ENCODE peak calls at places on chromosomes 12 and 14, in ten cellular contexts. One of them, this sample, is unnamed.

GRCh38 chr12:131105736-131106356 is 152.1 kb downstream of the ADGRD1 start:
- DNase-seq in fibroblast of lung: no peak
- DNase-seq in HepG2: no peak
- DNase-seq in aorta: no peak
- DNase-seq in Panc1: no peak
- DNase-seq in GM23338: no peak
- DNase-seq in heart left ventricle: peak; percentile 49
- DNase-seq in left ventricle myocardium inferior: no peak
- DNase-seq in left lung: peak; percentile 76
- DNase-seq in Caco-2: no peak
- DNase-seq in this sample: no peak

GRCh38 chr12:120928864-120929652 is 24.9 kb upstream of the SPPL3 start:
- DNase-seq in aorta: no peak
- DNase-seq in HepG2: no peak
- DNase-seq in left lung: no peak
- DNase-seq in left ventricle myocardium inferior: no peak
- DNase-seq in fibroblast of lung: no peak
- DNase-seq in heart left ventricle: peak; percentile 20
- DNase-seq in GM23338: peak; percentile 80
- DNase-seq in Panc1: no peak
- DNase-seq in Caco-2: peak; percentile 72
- DNase-seq in this sample: no peak

GRCh38 chr12:119369907-119370546 is 35.5 kb downstream of the CCDC60 start:
- DNase-seq in left ventricle myocardium inferior: no peak
- DNase-seq in aorta: no peak
- DNase-seq in fibroblast of lung: no peak
- DNase-seq in heart left ventricle: no peak
- DNase-seq in HepG2: no peak
- DNase-seq in Panc1: no peak
- DNase-seq in GM23338: no peak
- DNase-seq in Caco-2: no peak
- DNase-seq in left lung: no peak
- DNase-seq in this sample: no peak

GRCh38 chr14:75196468-75196867 is 20.1 kb upstream of the TMED10 start:
- DNase-seq in Panc1: no peak
- DNase-seq in HepG2: peak; percentile 84
- DNase-seq in heart left ventricle: no peak
- DNase-seq in left lung: peak; percentile 51
- DNase-seq in Caco-2: peak; percentile 59
- DNase-seq in left ventricle myocardium inferior: no peak
- DNase-seq in fibroblast of lung: no peak
- DNase-seq in aorta: no peak
- DNase-seq in GM23338: no peak
- DNase-seq in this sample: no peak

GRCh38 chr12:72057330-72057911 is 118.8 kb downstream of the TPH2 start:
- DNase-seq in heart left ventricle: no peak
- DNase-seq in left lung: no peak
- DNase-seq in fibroblast of lung: peak; percentile 60
- DNase-seq in aorta: no peak
- DNase-seq in HepG2: no peak
- DNase-seq in Caco-2: no peak
- DNase-seq in left ventricle myocardium inferior: no peak
- DNase-seq in Panc1: no peak
- DNase-seq in GM23338: no peak
- DNase-seq in this sample: no peak

GRCh38 chr14:57297852-57298251 is 29.1 kb downstream of the AP5M1 start:
- DNase-seq in Panc1: no peak
- DNase-seq in heart left ventricle: no peak
- DNase-seq in aorta: no peak
- DNase-seq in left ventricle myocardium inferior: no peak
- DNase-seq in fibroblast of lung: no peak
- DNase-seq in left lung: no peak
- DNase-seq in HepG2: no peak
- DNase-seq in Caco-2: no peak
- DNase-seq in GM23338: no peak
- DNase-seq in this sample: no peak

GRCh38 chr12:28954333-28954732 is 194.7 kb upstream of the FAR2 start:
- DNase-seq in fibroblast of lung: peak; percentile 78
- DNase-seq in left lung: no peak
- DNase-seq in Panc1: no peak
- DNase-seq in aorta: no peak
- DNase-seq in left ventricle myocardium inferior: no peak
- DNase-seq in Caco-2: no peak
- DNase-seq in GM23338: no peak
- DNase-seq in heart left ventricle: no peak
- DNase-seq in HepG2: no peak
- DNase-seq in this sample: no peak

GRCh38 chr12:30931222-30931621 is 4.7 kb downstream of the TSPAN11 start:
- DNase-seq in HepG2: no peak
- DNase-seq in left lung: no peak
- DNase-seq in GM23338: no peak
- DNase-seq in aorta: no peak
- DNase-seq in fibroblast of lung: no peak
- DNase-seq in heart left ventricle: no peak
- DNase-seq in left ventricle myocardium inferior: no peak
- DNase-seq in Caco-2: no peak
- DNase-seq in Panc1: no peak
- DNase-seq in this sample: no peak

GRCh38 chr12:5988088-5988487 is 43.0 kb upstream of the ANO2 start:
- DNase-seq in fibroblast of lung: no peak
- DNase-seq in left ventricle myocardium inferior: no peak
- DNase-seq in Panc1: no peak
- DNase-seq in aorta: no peak
- DNase-seq in left lung: no peak
- DNase-seq in heart left ventricle: no peak
- DNase-seq in HepG2: no peak
- DNase-seq in Caco-2: no peak
- DNase-seq in GM23338: peak; percentile 52
- DNase-seq in this sample: no peak

GRCh38 chr12:604956-605355 is 58.3 kb downstream of the NINJ2 start:
- DNase-seq in heart left ventricle: no peak
- DNase-seq in aorta: no peak
- DNase-seq in fibroblast of lung: no peak
- DNase-seq in left ventricle myocardium inferior: no peak
- DNase-seq in GM23338: no peak
- DNase-seq in left lung: no peak
- DNase-seq in Panc1: no peak
- DNase-seq in HepG2: no peak
- DNase-seq in Caco-2: no peak
- DNase-seq in this sample: no peak

GRCh38 chr12:86122846-86123468 is 133.2 kb downstream of the MGAT4C start:
- DNase-seq in GM23338: no peak
- DNase-seq in left lung: no peak
- DNase-seq in HepG2: no peak
- DNase-seq in Panc1: no peak
- DNase-seq in Caco-2: no peak
- DNase-seq in left ventricle myocardium inferior: no peak
- DNase-seq in fibroblast of lung: no peak
- DNase-seq in aorta: no peak
- DNase-seq in heart left ventricle: no peak
- DNase-seq in this sample: no peak

GRCh38 chr14:90573385-90574105 is 176.7 kb downstream of the CALM1 start:
- DNase-seq in aorta: no peak
- DNase-seq in left lung: peak; percentile 39
- DNase-seq in left ventricle myocardium inferior: no peak
- DNase-seq in fibroblast of lung: no peak
- DNase-seq in Panc1: no peak
- DNase-seq in Caco-2: no peak
- DNase-seq in HepG2: no peak
- DNase-seq in heart left ventricle: no peak
- DNase-seq in GM23338: no peak
- DNase-seq in this sample: no peak

GRCh38 chr12:53965251-53966069 is 7.5 kb upstream of the HOXC11 start:
- DNase-seq in heart left ventricle: no peak
- DNase-seq in fibroblast of lung: no peak
- DNase-seq in GM23338: peak; percentile 96
- DNase-seq in left lung: no peak
- DNase-seq in left ventricle myocardium inferior: no peak
- DNase-seq in HepG2: no peak
- DNase-seq in Caco-2: no peak
- DNase-seq in Panc1: no peak
- DNase-seq in aorta: no peak
- DNase-seq in this sample: no peak

GRCh38 chr12:53967451-53968059 is 5.4 kb upstream of the HOXC11 start:
- DNase-seq in HepG2: no peak
- DNase-seq in aorta: no peak
- DNase-seq in GM23338: no peak
- DNase-seq in fibroblast of lung: no peak
- DNase-seq in Caco-2: no peak
- DNase-seq in left lung: no peak
- DNase-seq in left ventricle myocardium inferior: no peak
- DNase-seq in Panc1: no peak
- DNase-seq in heart left ventricle: no peak
- DNase-seq in this sample: no peak

GRCh38 chr12:53966070-53966384 is 6.9 kb upstream of the HOXC11 start:
- DNase-seq in left ventricle myocardium inferior: no peak
- DNase-seq in left lung: no peak
- DNase-seq in Caco-2: no peak
- DNase-seq in Panc1: no peak
- DNase-seq in HepG2: no peak
- DNase-seq in fibroblast of lung: no peak
- DNase-seq in GM23338: peak; percentile 90
- DNase-seq in heart left ventricle: no peak
- DNase-seq in aorta: no peak
- DNase-seq in this sample: no peak

GRCh38 chr12:53968214-53969127 is 4.5 kb upstream of the HOXC11 start:
- DNase-seq in Caco-2: no peak
- DNase-seq in heart left ventricle: no peak
- DNase-seq in aorta: no peak
- DNase-seq in HepG2: no peak
- DNase-seq in left ventricle myocardium inferior: no peak
- DNase-seq in GM23338: no peak
- DNase-seq in left lung: no peak
- DNase-seq in fibroblast of lung: no peak
- DNase-seq in Panc1: no peak
- DNase-seq in this sample: no peak

GRCh38 chr12:53966385-53967133 is 6.4 kb upstream of the HOXC11 start:
- DNase-seq in GM23338: no peak
- DNase-seq in Panc1: no peak
- DNase-seq in Caco-2: no peak
- DNase-seq in aorta: no peak
- DNase-seq in HepG2: no peak
- DNase-seq in fibroblast of lung: no peak
- DNase-seq in left ventricle myocardium inferior: no peak
- DNase-seq in left lung: no peak
- DNase-seq in heart left ventricle: no peak
- DNase-seq in this sample: no peak
- H3K27me3 ChIP-seq in GM23338: peaks cover 100% of the 10 kb centered on the region
- H3K27me3 ChIP-seq in Panc1: no peaks in the 10 kb centered on the region
- H3K27me3 ChIP-seq in Caco-2: no peaks in the 10 kb centered on the region
- H3K27me3 ChIP-seq in aorta: no peaks in the 10 kb centered on the region
- H3K27me3 ChIP-seq in HepG2: peaks cover 19% of the 10 kb centered on the region
- H3K27me3 ChIP-seq in fibroblast of lung: peaks cover 93% of the 10 kb centered on the region
- H3K27me3 ChIP-seq in left ventricle myocardium inferior: peaks cover 100% of the 10 kb centered on the region
- H3K27me3 ChIP-seq in left lung: peaks cover 100% of the 10 kb centered on the region
- H3K27me3 ChIP-seq in heart left ventricle: peaks cover 100% of the 10 kb centered on the region
- H3K27me3 ChIP-seq in this sample: peaks cover 68% of the 10 kb centered on the region

DNA sequence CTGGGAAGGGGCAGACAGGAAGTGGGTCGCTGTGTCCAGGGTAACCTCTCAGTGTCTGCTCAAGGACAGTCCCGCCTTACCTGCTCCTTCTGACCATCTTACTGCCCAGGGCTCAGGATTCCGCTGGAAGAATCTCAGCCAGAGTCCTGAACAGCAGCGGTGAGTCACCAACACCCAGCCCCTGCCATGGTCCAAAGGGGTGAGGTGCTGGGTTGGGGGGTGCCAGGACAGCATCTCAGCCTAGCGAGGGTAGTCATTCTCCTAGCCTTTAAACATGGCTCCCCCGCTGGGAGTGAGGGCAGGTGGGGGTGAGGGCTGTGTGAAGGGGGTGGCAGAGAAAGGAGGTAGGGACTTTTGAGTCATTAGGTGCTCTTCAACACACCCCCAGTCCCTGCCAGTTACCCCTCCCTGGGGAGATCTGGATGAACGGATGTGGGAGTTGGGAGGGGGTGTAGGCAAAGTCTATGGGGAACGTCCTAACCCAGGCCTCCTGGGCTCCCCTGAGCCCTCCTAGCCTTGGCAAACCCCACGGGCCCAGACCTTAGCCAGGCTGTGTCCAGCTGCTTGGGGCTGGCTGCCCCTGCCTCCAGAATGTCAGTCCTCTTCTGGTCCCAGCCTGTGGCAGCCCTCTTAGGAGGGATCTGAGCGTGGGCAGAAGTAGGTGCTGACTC is 2.5 kb downstream of the TAMALIN start:
- DNase-seq in aorta: peak; percentile 30
- DNase-seq in left ventricle myocardium inferior: no peak
- DNase-seq in Panc1: no peak
- DNase-seq in fibroblast of lung: no peak
- DNase-seq in heart left ventricle: peak; percentile 62
- DNase-seq in Caco-2: no peak
- DNase-seq in HepG2: no peak
- DNase-seq in GM23338: no peak
- DNase-seq in left lung: no peak
- DNase-seq in this sample: no peak
- H3K27me3 ChIP-seq in aorta: no peaks in the 10 kb centered on the region
- H3K27me3 ChIP-seq in left ventricle myocardium inferior: peaks cover 31% of the 10 kb centered on the region
- H3K27me3 ChIP-seq in Panc1: peaks cover 4% of the 10 kb centered on the region
- H3K27me3 ChIP-seq in fibroblast of lung: peaks cover 16% of the 10 kb centered on the region
- H3K27me3 ChIP-seq in heart left ventricle: peaks cover 20% of the 10 kb centered on the region
- H3K27me3 ChIP-seq in Caco-2: no peaks in the 10 kb centered on the region
- H3K27me3 ChIP-seq in HepG2: peaks cover 1% of the 10 kb centered on the region
- H3K27me3 ChIP-seq in GM23338: peaks cover 67% of the 10 kb centered on the region
- H3K27me3 ChIP-seq in left lung: peaks cover 47% of the 10 kb centered on the region
- H3K27me3 ChIP-seq in this sample: peaks cover 5% of the 10 kb centered on the region

GRCh38 chr12:113988976-113989375 is 22.9 kb upstream of the RBM19 start:
- DNase-seq in aorta: no peak
- DNase-seq in left ventricle myocardium inferior: no peak
- DNase-seq in heart left ventricle: no peak
- DNase-seq in Panc1: no peak
- DNase-seq in Caco-2: no peak
- DNase-seq in left lung: no peak
- DNase-seq in GM23338: no peak
- DNase-seq in HepG2: no peak
- DNase-seq in fibroblast of lung: no peak
- DNase-seq in this sample: no peak
- H3K27me3 ChIP-seq in aorta: peaks cover 2% of the 10 kb centered on the region
- H3K27me3 ChIP-seq in left ventricle myocardium inferior: peaks cover 89% of the 10 kb centered on the region
- H3K27me3 ChIP-seq in heart left ventricle: peaks cover 4% of the 10 kb centered on the region
- H3K27me3 ChIP-seq in Panc1: peaks cover 8% of the 10 kb centered on the region
- H3K27me3 ChIP-seq in Caco-2: no peaks in the 10 kb centered on the region
- H3K27me3 ChIP-seq in left lung: peaks cover 44% of the 10 kb centered on the region
- H3K27me3 ChIP-seq in GM23338: no peaks in the 10 kb centered on the region
- H3K27me3 ChIP-seq in HepG2: no peaks in the 10 kb centered on the region
- H3K27me3 ChIP-seq in fibroblast of lung: no peaks in the 10 kb centered on the region
- H3K27me3 ChIP-seq in this sample: no peaks in the 10 kb centered on the region

DNA sequence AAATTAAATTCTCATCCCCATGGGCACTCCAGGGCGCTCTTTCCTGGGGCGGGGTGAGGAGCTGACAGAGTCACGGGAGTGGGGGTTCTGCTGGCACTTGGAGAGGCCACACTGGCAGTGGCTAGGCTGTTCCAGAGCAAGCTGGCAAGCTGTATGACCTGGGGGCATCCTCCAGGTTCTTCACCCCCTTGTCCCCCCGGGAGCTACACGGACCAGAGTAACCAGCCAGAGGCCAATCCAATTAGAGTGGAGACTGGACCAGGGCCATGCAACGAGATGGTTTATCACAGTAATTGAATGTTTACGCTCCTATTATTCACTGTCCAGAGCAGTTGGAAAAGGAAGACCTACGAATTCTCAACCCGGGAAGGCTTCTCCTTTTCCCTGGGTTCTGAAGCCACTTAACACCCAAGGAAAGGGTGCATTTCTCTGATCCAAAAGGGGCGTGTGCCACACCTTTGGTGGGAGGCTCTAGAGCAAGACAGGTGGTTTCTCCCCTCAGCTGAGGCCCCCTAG is 43.8 kb upstream of the PNMA1 start:
- DNase-seq in left lung: no peak
- DNase-seq in HepG2: no peak
- DNase-seq in GM23338: no peak
- DNase-seq in fibroblast of lung: no peak
- DNase-seq in left ventricle myocardium inferior: no peak
- DNase-seq in aorta: peak; percentile 44
- DNase-seq in Caco-2: no peak
- DNase-seq in heart left ventricle: no peak
- DNase-seq in Panc1: no peak
- DNase-seq in this sample: no peak
- H3K27me3 ChIP-seq in left lung: no peaks in the 10 kb centered on the region
- H3K27me3 ChIP-seq in HepG2: no peaks in the 10 kb centered on the region
- H3K27me3 ChIP-seq in GM23338: peaks cover 38% of the 10 kb centered on the region
- H3K27me3 ChIP-seq in fibroblast of lung: no peaks in the 10 kb centered on the region
- H3K27me3 ChIP-seq in left ventricle myocardium inferior: no peaks in the 10 kb centered on the region
- H3K27me3 ChIP-seq in aorta: no peaks in the 10 kb centered on the region
- H3K27me3 ChIP-seq in Caco-2: no peaks in the 10 kb centered on the region
- H3K27me3 ChIP-seq in heart left ventricle: no peaks in the 10 kb centered on the region
- H3K27me3 ChIP-seq in Panc1: no peaks in the 10 kb centered on the region
- H3K27me3 ChIP-seq in this sample: no peaks in the 10 kb centered on the region

This sample was measured in right atrium auricular region.